ENCODE peak calls at places on chromosomes 4 and X, in seven cellular contexts. One of them, this sample, is unnamed.

GRCh38 chr4:78954048-78954666 is 14.9 kb upstream of the PAQR3 start:
- DNase-seq in fibroblast of mammary gland: peak
- DNase-seq in kidney: no peak
- DNase-seq in GM20000: no peak
- DNase-seq in prostate gland: peak
- DNase-seq in astrocyte: no peak
- DNase-seq in CD4-positive, alpha-beta T cell: no peak
- DNase-seq in this sample: no peak

GRCh38 chrX:133535066-133535465 is 119.8 kb upstream of the GPC4 start:
- DNase-seq in fibroblast of mammary gland: no peak
- DNase-seq in kidney: no peak
- DNase-seq in GM20000: no peak
- DNase-seq in prostate gland: no peak
- DNase-seq in astrocyte: no peak
- DNase-seq in CD4-positive, alpha-beta T cell: no peak
- DNase-seq in this sample: no peak

GRCh38 chrX:44143061-44143602 is 169.9 kb upstream of the NDP start:
- DNase-seq in fibroblast of mammary gland: peak
- DNase-seq in kidney: no peak
- DNase-seq in GM20000: no peak
- DNase-seq in prostate gland: no peak
- DNase-seq in astrocyte: no peak
- DNase-seq in CD4-positive, alpha-beta T cell: no peak
- DNase-seq in this sample: no peak

GRCh38 chr4:10965196-10965595 is 280.6 kb upstream of the CLNK start:
- DNase-seq in fibroblast of mammary gland: no peak
- DNase-seq in kidney: no peak
- DNase-seq in GM20000: no peak
- DNase-seq in prostate gland: no peak
- DNase-seq in astrocyte: no peak
- DNase-seq in CD4-positive, alpha-beta T cell: no peak
- DNase-seq in this sample: no peak

GRCh38 chr4:119939066-119939995 is 127.3 kb downstream of the MAD2L1 start:
- DNase-seq in fibroblast of mammary gland: no peak
- DNase-seq in kidney: no peak
- DNase-seq in GM20000: no peak
- DNase-seq in prostate gland: no peak
- DNase-seq in astrocyte: peak
- DNase-seq in CD4-positive, alpha-beta T cell: no peak
- DNase-seq in this sample: no peak

GRCh38 chr4:65007841-65008439 is 598.7 kb upstream of the TECRL start:
- DNase-seq in fibroblast of mammary gland: peak
- DNase-seq in kidney: no peak
- DNase-seq in GM20000: peak
- DNase-seq in prostate gland: no peak
- DNase-seq in astrocyte: peak
- DNase-seq in CD4-positive, alpha-beta T cell: no peak
- DNase-seq in this sample: no peak

GRCh38 chr4:83490876-83491450 is 6.1 kb upstream of the ABRAXAS1 start:
- DNase-seq in fibroblast of mammary gland: peak
- DNase-seq in kidney: no peak
- DNase-seq in GM20000: peak
- DNase-seq in prostate gland: no peak
- DNase-seq in astrocyte: no peak
- DNase-seq in CD4-positive, alpha-beta T cell: no peak
- DNase-seq in this sample: no peak

GRCh38 chrX:30533261-30533660 is 44.3 kb downstream of the TASL start:
- DNase-seq in fibroblast of mammary gland: peak
- DNase-seq in kidney: no peak
- DNase-seq in GM20000: no peak
- DNase-seq in prostate gland: no peak
- DNase-seq in astrocyte: no peak
- DNase-seq in CD4-positive, alpha-beta T cell: no peak
- DNase-seq in this sample: no peak

GRCh38 chr4:25621027-25621930 is 34.4 kb upstream of the SLC34A2 start:
- DNase-seq in fibroblast of mammary gland: no peak
- DNase-seq in kidney: no peak
- DNase-seq in GM20000: no peak
- DNase-seq in prostate gland: no peak
- DNase-seq in astrocyte: peak
- DNase-seq in CD4-positive, alpha-beta T cell: no peak
- DNase-seq in this sample: no peak

GRCh38 chrX:74383611-74384010 is 37.7 kb upstream of the SLC16A2 start:
- DNase-seq in fibroblast of mammary gland: peak
- DNase-seq in kidney: no peak
- DNase-seq in GM20000: peak
- DNase-seq in prostate gland: peak
- DNase-seq in astrocyte: peak
- DNase-seq in CD4-positive, alpha-beta T cell: no peak
- DNase-seq in this sample: no peak

GRCh38 chr4:159024828-159025227 is 78.1 kb upstream of the RAPGEF2 start:
- DNase-seq in fibroblast of mammary gland: no peak
- DNase-seq in kidney: no peak
- DNase-seq in GM20000: no peak
- DNase-seq in prostate gland: no peak
- DNase-seq in astrocyte: no peak
- DNase-seq in CD4-positive, alpha-beta T cell: no peak
- DNase-seq in this sample: no peak

GRCh38 chrX:110722135-110722534 is 73.5 kb downstream of the CHRDL1 start:
- DNase-seq in fibroblast of mammary gland: no peak
- DNase-seq in kidney: no peak
- DNase-seq in GM20000: no peak
- DNase-seq in prostate gland: no peak
- DNase-seq in astrocyte: no peak
- DNase-seq in CD4-positive, alpha-beta T cell: no peak
- DNase-seq in this sample: no peak

GRCh38 chr4:54315561-54315960 is 86.5 kb downstream of the PDGFRA start:
- DNase-seq in fibroblast of mammary gland: no peak
- DNase-seq in kidney: no peak
- DNase-seq in GM20000: peak
- DNase-seq in prostate gland: no peak
- DNase-seq in astrocyte: no peak
- DNase-seq in CD4-positive, alpha-beta T cell: no peak
- DNase-seq in this sample: no peak

GRCh38 chr4:60938621-60939020 is 261.5 kb upstream of the ADGRL3 start:
- DNase-seq in fibroblast of mammary gland: no peak
- DNase-seq in kidney: no peak
- DNase-seq in GM20000: no peak
- DNase-seq in prostate gland: no peak
- DNase-seq in astrocyte: no peak
- DNase-seq in CD4-positive, alpha-beta T cell: no peak
- DNase-seq in this sample: no peak

GRCh38 chrX:15631637-15632036 is 30.9 kb upstream of the ACE2 start:
- DNase-seq in fibroblast of mammary gland: no peak
- DNase-seq in kidney: no peak
- DNase-seq in GM20000: no peak
- DNase-seq in prostate gland: no peak
- DNase-seq in astrocyte: no peak
- DNase-seq in CD4-positive, alpha-beta T cell: no peak
- DNase-seq in this sample: no peak

GRCh38 chrX:155046811-155047528 is 20.3 kb downstream of the FUNDC2 start:
- DNase-seq in fibroblast of mammary gland: no peak
- DNase-seq in kidney: no peak
- DNase-seq in GM20000: no peak
- DNase-seq in prostate gland: no peak
- DNase-seq in astrocyte: no peak
- DNase-seq in CD4-positive, alpha-beta T cell: no peak
- DNase-seq in this sample: no peak

GRCh38 chrX:119919835-119920585 is 23.5 kb downstream of the NKAP start:
- DNase-seq in fibroblast of mammary gland: no peak
- DNase-seq in kidney: no peak
- DNase-seq in GM20000: no peak
- DNase-seq in prostate gland: no peak
- DNase-seq in astrocyte: no peak
- DNase-seq in CD4-positive, alpha-beta T cell: no peak
- DNase-seq in this sample: no peak

GRCh38 chr4:74619931-74620702 is 174.2 kb downstream of the BTC start:
- DNase-seq in fibroblast of mammary gland: peak
- DNase-seq in kidney: no peak
- DNase-seq in GM20000: no peak
- DNase-seq in prostate gland: no peak
- DNase-seq in astrocyte: peak
- DNase-seq in CD4-positive, alpha-beta T cell: no peak
- DNase-seq in this sample: no peak

GRCh38 chrX:65679071-65679540 is 11.7 kb downstream of the MSN start:
- DNase-seq in fibroblast of mammary gland: peak
- DNase-seq in kidney: no peak
- DNase-seq in GM20000: no peak
- DNase-seq in prostate gland: no peak
- DNase-seq in astrocyte: peak
- DNase-seq in CD4-positive, alpha-beta T cell: no peak
- DNase-seq in this sample: no peak

GRCh38 chr4:183987529-183987946 is 82.4 kb downstream of the STOX2 start:
- DNase-seq in fibroblast of mammary gland: peak
- DNase-seq in kidney: peak
- DNase-seq in GM20000: no peak
- DNase-seq in prostate gland: peak
- DNase-seq in astrocyte: peak
- DNase-seq in CD4-positive, alpha-beta T cell: no peak
- DNase-seq in this sample: no peak

GRCh38 chr4:71095141-71095939 is 101.9 kb downstream of the DCK start:
- DNase-seq in fibroblast of mammary gland: no peak
- DNase-seq in kidney: no peak
- DNase-seq in GM20000: no peak
- DNase-seq in prostate gland: no peak
- DNase-seq in astrocyte: no peak
- DNase-seq in CD4-positive, alpha-beta T cell: no peak
- DNase-seq in this sample: no peak

GRCh38 chr4:17490575-17491059 is 21.3 kb downstream of the QDPR start:
- DNase-seq in fibroblast of mammary gland: no peak
- DNase-seq in kidney: no peak
- DNase-seq in GM20000: no peak
- DNase-seq in prostate gland: peak
- DNase-seq in astrocyte: no peak
- DNase-seq in CD4-positive, alpha-beta T cell: no peak
- DNase-seq in this sample: no peak

GRCh38 chr4:101022151-101023024 is 324.9 kb downstream of the PPP3CA start:
- DNase-seq in fibroblast of mammary gland: peak
- DNase-seq in kidney: no peak
- DNase-seq in GM20000: no peak
- DNase-seq in prostate gland: no peak
- DNase-seq in astrocyte: peak
- DNase-seq in CD4-positive, alpha-beta T cell: no peak
- DNase-seq in this sample: no peak

GRCh38 chr4:182975806-182976205 is 58.6 kb upstream of the DCTD start:
- DNase-seq in fibroblast of mammary gland: peak
- DNase-seq in kidney: no peak
- DNase-seq in GM20000: no peak
- DNase-seq in prostate gland: no peak
- DNase-seq in astrocyte: peak
- DNase-seq in CD4-positive, alpha-beta T cell: no peak
- DNase-seq in this sample: no peak

GRCh38 chrX:96182366-96182765 is 502.3 kb upstream of the DIAPH2 start:
- DNase-seq in fibroblast of mammary gland: peak
- DNase-seq in kidney: no peak
- DNase-seq in GM20000: no peak
- DNase-seq in prostate gland: no peak
- DNase-seq in astrocyte: no peak
- DNase-seq in CD4-positive, alpha-beta T cell: no peak
- DNase-seq in this sample: no peak

GRCh38 chr4:152957437-152958185 is 21.5 kb downstream of the FHDC1 start:
- DNase-seq in fibroblast of mammary gland: no peak
- DNase-seq in kidney: no peak
- DNase-seq in GM20000: no peak
- DNase-seq in prostate gland: no peak
- DNase-seq in astrocyte: no peak
- DNase-seq in CD4-positive, alpha-beta T cell: no peak
- DNase-seq in this sample: peak
- TF ChIP-seq CTCF in fibroblast of mammary gland: no peak
- TF ChIP-seq CTCF in kidney: no peak
- TF ChIP-seq CTCF in GM20000: no peak
- TF ChIP-seq CTCF in prostate gland: no peak
- TF ChIP-seq CTCF in astrocyte: no peak
- TF ChIP-seq CTCF in CD4-positive, alpha-beta T cell: no peak
- TF ChIP-seq CTCF in this sample: no peak

DNA sequence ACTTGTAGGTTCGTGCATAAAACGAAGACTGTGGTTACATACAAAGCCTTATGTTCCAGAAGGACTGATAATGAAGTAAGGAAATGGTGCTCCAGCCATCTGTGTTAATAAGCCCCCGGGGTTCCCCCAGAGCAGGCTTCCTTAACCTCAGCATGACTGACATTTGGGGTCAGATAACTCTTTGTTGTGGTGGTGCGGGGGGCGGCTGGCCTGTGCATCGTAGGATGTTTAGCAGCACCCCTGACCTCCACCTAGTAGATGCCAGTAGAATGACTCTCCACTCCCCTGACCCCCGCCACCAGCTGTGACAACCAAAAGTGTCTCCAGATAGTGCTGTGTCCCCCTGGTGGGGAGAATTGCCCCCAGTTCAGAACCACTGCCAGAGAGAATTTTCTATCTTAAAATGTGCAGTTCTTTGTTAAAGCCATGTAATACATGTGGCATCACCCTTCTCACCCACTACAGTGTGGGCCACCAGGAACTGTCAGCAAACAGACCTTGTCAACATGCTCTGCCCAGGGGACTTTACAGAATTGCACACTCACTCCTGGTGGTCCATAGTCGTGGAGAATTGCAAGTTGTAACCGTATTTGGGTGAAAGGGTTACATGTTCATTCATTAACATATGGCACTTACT is 7.5 kb downstream of the SH3KBP1 start:
- DNase-seq in fibroblast of mammary gland: no peak
- DNase-seq in kidney: no peak
- DNase-seq in GM20000: no peak
- DNase-seq in prostate gland: no peak
- DNase-seq in astrocyte: no peak
- DNase-seq in CD4-positive, alpha-beta T cell: no peak
- DNase-seq in this sample: no peak
- TF ChIP-seq CTCF in fibroblast of mammary gland: no peak
- TF ChIP-seq CTCF in kidney: no peak
- TF ChIP-seq CTCF in GM20000: no peak
- TF ChIP-seq CTCF in prostate gland: no peak
- TF ChIP-seq CTCF in astrocyte: no peak
- TF ChIP-seq CTCF in CD4-positive, alpha-beta T cell: no peak
- TF ChIP-seq CTCF in this sample: no peak

DNA sequence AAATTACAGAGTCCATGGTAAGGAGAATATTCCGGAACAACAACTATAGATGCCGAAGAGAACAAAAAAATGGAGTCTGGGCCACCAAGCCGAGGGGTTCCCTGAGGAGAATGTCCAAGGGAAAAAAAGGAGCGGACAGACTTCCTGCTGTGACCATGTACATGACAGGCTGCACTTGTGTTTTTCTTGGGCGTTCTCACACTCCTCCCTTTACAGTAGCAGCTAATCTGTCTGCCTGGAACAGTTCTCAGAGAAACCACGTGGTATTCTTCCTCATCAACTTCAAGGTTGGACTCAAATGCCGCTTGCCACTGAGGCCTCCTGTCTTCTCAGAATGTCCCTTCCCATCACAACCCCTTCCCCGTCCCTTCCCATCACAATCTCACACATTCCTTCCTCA is 30.8 kb upstream of the MTNR1A start:
- DNase-seq in fibroblast of mammary gland: no peak
- DNase-seq in kidney: no peak
- DNase-seq in GM20000: no peak
- DNase-seq in prostate gland: no peak
- DNase-seq in astrocyte: no peak
- DNase-seq in CD4-positive, alpha-beta T cell: no peak
- DNase-seq in this sample: no peak
- TF ChIP-seq CTCF in fibroblast of mammary gland: no peak
- TF ChIP-seq CTCF in kidney: no peak
- TF ChIP-seq CTCF in GM20000: no peak
- TF ChIP-seq CTCF in prostate gland: no peak
- TF ChIP-seq CTCF in astrocyte: no peak
- TF ChIP-seq CTCF in CD4-positive, alpha-beta T cell: no peak
- TF ChIP-seq CTCF in this sample: no peak

GRCh38 chr4:186557486-186557885 is 2.1 kb upstream of the MTNR1A start:
- DNase-seq in fibroblast of mammary gland: peak
- DNase-seq in kidney: no peak
- DNase-seq in GM20000: no peak
- DNase-seq in prostate gland: no peak
- DNase-seq in astrocyte: peak
- DNase-seq in CD4-positive, alpha-beta T cell: no peak
- DNase-seq in this sample: no peak
- TF ChIP-seq CTCF in fibroblast of mammary gland: no peak
- TF ChIP-seq CTCF in kidney: no peak
- TF ChIP-seq CTCF in GM20000: no peak
- TF ChIP-seq CTCF in prostate gland: no peak
- TF ChIP-seq CTCF in astrocyte: no peak
- TF ChIP-seq CTCF in CD4-positive, alpha-beta T cell: no peak
- TF ChIP-seq CTCF in this sample: no peak

This sample was measured in natural killer cell.